ENCODE peak calls at places on chromosomes 2 and 18, in four cellular contexts. A is naive thymus-derived CD4-positive, alpha-beta T cell; W is dorsolateral prefrontal cortex; S is thyroid gland. D is an unnamed sample.

GRCh38 chr2:101985101-101985792 is 6.5 kb upstream of the IL1R2 start:
- DNase-seq in W (no peak), A (no peak), S (peak), D (peak)

GRCh38 chr18:26963292-26963691 is 97.8 kb upstream of the AQP4 start:
- DNase-seq in S (peak), A (no peak), W (no peak), D (peak)

GRCh38 chr2:203548887-203549286 is 13.8 kb upstream of the RAPH1 start:
- DNase-seq in A (no peak), W (no peak), S (no peak), D (no peak)

GRCh38 chr2:88184762-88185161 is 14.6 kb downstream of the THNSL2 start:
- DNase-seq in W (no peak), S (no peak), A (no peak), D (no peak)

GRCh38 chr18:21742323-21742687 is 1.7 kb downstream of the MIB1 start:
- DNase-seq in W (no peak), S (no peak), A (no peak), D (peak)

GRCh38 chr2:20597868-20598183 is 53.1 kb downstream of the HS1BP3 start:
- DNase-seq in A (no peak), S (no peak), W (peak), D (no peak)

GRCh38 chr2:10427568-10427975 is 20.6 kb downstream of the ODC1 start:
- DNase-seq in A (no peak), W (no peak), S (peak), D (no peak)

GRCh38 chr2:98705333-98705617 is 25.7 kb downstream of the MGAT4A start:
- DNase-seq in W (no peak), S (no peak), A (no peak), D (no peak)

GRCh38 chr2:202703091-202703490 is 68.3 kb downstream of the FAM117B start:
- DNase-seq in W (no peak), S (no peak), A (no peak), D (peak)

GRCh38 chr2:33448216-33448899 is 28.1 kb upstream of the RASGRP3 start:
- DNase-seq in S (no peak), W (no peak), A (no peak), D (no peak)

GRCh38 chr18:23646282-23646681 is 16.4 kb downstream of the ANKRD29 start:
- DNase-seq in S (no peak), A (no peak), W (no peak), D (no peak)

GRCh38 chr18:23650963-23651927 is 11.5 kb downstream of the ANKRD29 start:
- DNase-seq in W (no peak), A (no peak), S (no peak), D (peak)

GRCh38 chr18:23648456-23648855 is 14.3 kb downstream of the ANKRD29 start:
- DNase-seq in A (no peak), S (no peak), W (no peak), D (no peak)

GRCh38 chr18:23648930-23649622 is 13.6 kb downstream of the ANKRD29 start:
- DNase-seq in A (no peak), S (no peak), W (no peak), D (no peak)

DNA sequence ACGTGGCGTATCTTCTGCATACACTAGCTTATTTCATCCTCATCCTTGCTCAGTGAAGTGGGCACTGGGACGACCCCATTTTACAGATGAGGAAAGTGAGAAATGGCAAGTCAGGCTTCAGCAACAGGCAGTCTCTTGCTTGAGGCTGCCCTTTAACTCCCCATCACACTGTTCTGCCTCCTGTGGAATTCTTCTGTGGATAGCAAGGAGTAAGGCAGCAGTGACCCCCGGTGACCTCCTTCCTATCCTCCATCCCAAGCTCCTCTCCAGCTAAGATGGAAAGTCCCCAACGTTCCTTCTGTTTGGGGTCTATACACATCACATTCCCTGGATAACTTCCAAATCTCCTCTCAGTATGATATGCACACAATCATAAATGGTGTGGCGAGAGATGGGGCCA is 10.5 kb downstream of the ANKRD29 start:
- DNase-seq in W (no peak), A (no peak), S (no peak), D (no peak)
- H3K27ac ChIP-seq in W (no peak), A (no peak), S (no peak), D (no peak)

DNA sequence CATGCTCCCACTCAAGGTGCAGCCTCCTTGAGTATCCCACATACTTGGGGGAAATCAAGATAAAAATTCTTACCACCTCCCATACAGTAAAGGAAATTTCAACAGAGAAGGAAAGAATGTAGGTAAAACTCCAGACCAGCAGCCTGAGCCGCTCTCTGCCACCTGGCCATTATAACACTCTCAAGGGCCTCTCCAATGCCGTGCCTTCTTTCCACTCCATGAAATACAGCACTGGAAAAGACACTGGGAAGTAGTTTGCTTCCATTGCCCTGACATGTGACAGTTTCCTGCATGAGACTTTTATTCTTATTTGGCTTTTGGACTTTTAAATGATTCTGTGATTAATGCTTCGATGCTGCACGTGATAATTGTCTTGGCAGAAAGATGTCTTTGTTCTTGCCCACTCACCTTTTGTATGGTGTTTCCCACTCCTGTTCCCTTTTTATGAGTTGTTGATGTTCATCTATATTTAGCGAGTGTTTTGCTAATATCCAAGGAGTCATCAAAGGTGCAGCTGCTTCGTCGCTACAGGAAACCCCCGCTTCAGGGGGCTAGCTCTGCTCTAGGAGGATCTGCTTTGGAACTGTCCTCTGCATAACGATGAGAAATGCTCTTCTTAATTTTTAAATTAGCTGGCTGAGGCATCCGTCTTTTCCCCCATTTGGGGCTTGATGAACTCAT is 179.5 kb downstream of the TXNL1 start:
- DNase-seq in S (peak), A (no peak), W (no peak), D (no peak)
- H3K27ac ChIP-seq in S (peak), A (no peak), W (no peak), D (no peak)

GRCh38 chr2:67214585-67215184 is 182.4 kb upstream of the ETAA1 start:
- DNase-seq in W (no peak), A (no peak), S (no peak), D (no peak)
- H3K27ac ChIP-seq in W (no peak), A (no peak), S (no peak), D (no peak)

DNA sequence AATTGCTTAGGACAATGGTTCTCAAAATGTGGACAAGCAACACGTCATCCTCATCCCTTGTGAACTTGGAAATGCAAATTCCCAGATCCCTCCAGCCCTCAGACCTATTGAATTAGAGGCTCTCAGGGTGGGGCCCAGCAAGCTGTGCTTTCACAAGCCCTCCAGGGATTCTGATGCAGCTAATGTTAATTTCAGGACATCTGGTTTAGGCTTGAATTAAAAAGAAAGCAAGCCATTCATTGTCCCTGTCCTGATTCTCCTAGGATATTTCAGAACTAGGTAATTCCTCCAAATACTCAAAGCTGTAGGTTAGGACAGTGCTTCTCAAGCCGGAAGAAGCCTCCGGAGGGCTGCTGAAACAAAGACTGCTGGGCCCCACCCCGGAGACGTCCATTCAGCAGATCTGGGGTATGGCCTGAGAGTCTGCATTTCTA is 26.0 kb upstream of the GLI2 start:
- DNase-seq in W (no peak), A (no peak), S (no peak), D (no peak)
- H3K27ac ChIP-seq in W (no peak), A (no peak), S (no peak), D (no peak)

DNA sequence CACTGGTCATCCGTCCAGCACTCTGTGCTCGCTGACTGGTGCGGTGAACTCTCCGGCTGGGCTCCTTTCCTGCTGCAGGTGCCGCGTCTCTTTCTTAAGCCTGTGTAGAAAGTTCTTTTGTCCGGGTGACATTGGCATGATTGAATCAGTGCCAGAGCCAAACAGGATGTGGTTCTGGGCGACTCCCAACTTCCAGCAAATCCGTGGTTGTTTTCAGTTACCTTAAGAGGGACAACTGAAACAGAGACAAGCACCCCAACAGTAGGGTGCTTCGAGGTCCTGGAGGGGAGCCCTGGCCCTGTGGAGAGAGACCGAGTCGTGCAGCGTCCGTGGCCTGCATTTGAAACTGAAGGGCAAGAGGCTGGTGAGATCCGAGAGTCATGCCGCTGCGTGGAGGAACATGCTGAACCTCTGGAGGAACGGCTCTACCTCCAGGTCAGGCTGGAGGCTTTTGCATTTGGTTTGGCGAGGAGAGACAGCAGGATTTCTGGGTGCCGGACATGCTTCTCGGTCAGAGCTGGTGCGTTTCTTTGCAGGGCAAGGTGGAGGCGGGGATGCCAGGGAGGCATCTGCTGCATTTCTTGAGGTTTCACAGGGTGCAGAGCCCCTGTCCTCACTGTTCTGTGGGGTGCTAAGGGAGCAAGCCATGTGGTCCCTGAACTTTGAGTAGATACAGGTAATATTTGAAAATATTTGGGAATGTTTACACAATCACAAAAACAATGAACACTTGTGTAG is 26.8 kb downstream of the SH3BP4 start:
- DNase-seq in A (no peak), W (no peak), S (no peak), D (peak)
- H3K27ac ChIP-seq in A (no peak), W (peak), S (no peak), D (peak)

GRCh38 chr2:2331905-2332280 is 818 bp upstream of the MYT1L start:
- DNase-seq in S (no peak), A (no peak), W (peak), D (no peak)
- H3K27ac ChIP-seq in S (no peak), A (no peak), W (peak), D (no peak)

DNA sequence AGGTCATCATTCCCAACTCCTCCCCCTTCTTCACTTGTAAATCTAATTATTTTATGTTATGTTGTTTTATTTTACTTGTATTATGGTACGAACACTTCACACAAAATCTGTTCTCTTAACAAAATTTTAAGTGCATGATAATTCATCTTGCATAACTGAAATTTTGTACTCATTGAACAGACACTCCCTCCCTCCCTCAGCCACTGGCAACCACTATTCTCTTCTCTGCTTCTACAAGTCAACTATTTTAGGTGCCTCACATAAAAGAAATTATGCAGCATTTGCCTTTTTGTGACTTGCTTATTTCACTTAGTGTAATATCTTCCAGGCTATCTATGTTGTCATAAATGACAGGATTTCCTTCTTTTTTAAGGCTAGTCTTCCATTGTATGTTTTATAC is 30.4 kb upstream of the OSBPL6 start:
- DNase-seq in S (no peak), A (no peak), W (no peak), D (no peak)
- H3K27ac ChIP-seq in S (no peak), A (no peak), W (no peak), D (no peak)

D was measured in mammary epithelial cell.